ENCODE peak calls at places on chromosomes 16 and 17, in six cellular contexts. S, W, J, K, E and O are unnamed samples.

GRCh38 chr16:22670044-22670536 is 143.9 kb upstream of the HS3ST2 start:
- DNase-seq in W (no peak), E (no peak), K (no peak), J (no peak), S (no peak), O (no peak)

GRCh38 chr17:79414063-79414462 is 196.8 kb downstream of the RBFOX3 start:
- DNase-seq in W (no peak), K (no peak), J (no peak), S (no peak), E (no peak), O (no peak)

GRCh38 chr17:72296456-72296855 is 175.6 kb downstream of the SOX9 start:
- DNase-seq in E (no peak), W (no peak), S (no peak), K (no peak), J (no peak), O (no peak)

GRCh38 chr17:55722742-55723487 is at the start of gene TMEM100:
- DNase-seq in K (peak), S (no peak), W (peak), J (no peak), E (no peak), O (peak)

GRCh38 chr16:13426736-13427135 is 493.2 kb upstream of the ERCC4 start:
- DNase-seq in K (no peak), W (no peak), J (no peak), E (no peak), S (no peak), O (no peak)

GRCh38 chr16:77336637-77337036 is 98.2 kb downstream of the ADAMTS18 start:
- DNase-seq in J (no peak), S (no peak), W (no peak), K (no peak), E (no peak), O (no peak)

GRCh38 chr16:22188267-22188594 is 17.8 kb upstream of the EEF2K start:
- DNase-seq in S (no peak), J (no peak), K (no peak), W (no peak), E (no peak), O (no peak)

GRCh38 chr16:87657621-87658192 is 55.4 kb downstream of the JPH3 start:
- DNase-seq in S (no peak), K (no peak), E (no peak), W (no peak), J (no peak), O (no peak)

GRCh38 chr17:17395246-17395802 is 81.5 kb upstream of the MED9 start:
- DNase-seq in J (no peak), W (no peak), S (no peak), K (no peak), E (no peak), O (no peak)

GRCh38 chr16:50326835-50327465 is 41.8 kb downstream of the BRD7 start:
- DNase-seq in K (no peak), J (no peak), W (no peak), S (no peak), E (peak), O (no peak)